ENCODE peak calls at places on chromosome 15, in six cellular contexts. D is GM23248, W is PC-3, G is GM23338, K is hepatocyte, S is HCT116. R is an unnamed sample.

GRCh38 chr15:77625376-77625775 is 7.3 kb downstream of the LINGO1 start:
- DNase-seq in D (no peak), W (no peak), G (no peak), K (no peak), S (no peak), R (no peak)

GRCh38 chr15:99755692-99756409 is 22.6 kb upstream of the LYSMD4 start:
- DNase-seq in D (peak), W (peak), G (peak), K (peak), S (peak), R (peak)

GRCh38 chr15:70195808-70196304 is 98.1 kb upstream of the TLE3 start:
- DNase-seq in D (peak), W (peak), G (no peak), K (peak), S (no peak), R (no peak)

GRCh38 chr15:77589839-77590238 is 42.9 kb downstream of the LINGO1 start:
- DNase-seq in D (no peak), W (no peak), G (no peak), K (no peak), S (no peak), R (no peak)

GRCh38 chr15:59200560-59200959 is 6.1 kb upstream of the LDHAL6B start:
- DNase-seq in D (no peak), W (peak), G (no peak), K (no peak), S (no peak), R (no peak)

GRCh38 chr15:69390575-69390974 is 23.6 kb upstream of the KIF23 start:
- DNase-seq in D (peak), W (peak), G (no peak), K (no peak), S (no peak), R (no peak)

GRCh38 chr15:93018574-93018973 is 70.4 kb downstream of the RGMA start:
- DNase-seq in D (peak), W (no peak), G (peak), K (no peak), S (no peak), R (no peak)

GRCh38 chr15:29021901-29022300 is 136.1 kb downstream of the APBA2 start:
- DNase-seq in D (peak), W (no peak), G (no peak), K (no peak), S (no peak), R (no peak)

GRCh38 chr15:89654847-89655805 is at the start of gene KIF7:
- DNase-seq in D (peak), W (peak), G (peak), K (peak), S (no peak), R (no peak)

GRCh38 chr15:101028321-101028720 is 109.2 kb downstream of the LRRK1 start:
- DNase-seq in D (no peak), W (no peak), G (no peak), K (no peak), S (no peak), R (no peak)

GRCh38 chr15:58608129-58608590 is 141.3 kb downstream of the ADAM10 start:
- DNase-seq in D (peak), W (no peak), G (no peak), K (no peak), S (no peak), R (no peak)

GRCh38 chr15:63597033-63597790 is at the start of gene FBXL22:
- DNase-seq in D (peak), W (no peak), G (peak), K (peak), S (no peak), R (no peak)

GRCh38 chr15:26106556-26106955 is 243.4 kb upstream of the ATP10A start:
- DNase-seq in D (no peak), W (no peak), G (no peak), K (no peak), S (no peak), R (no peak)

GRCh38 chr15:94487635-94488034 is 256.3 kb downstream of the MCTP2 start:
- DNase-seq in D (no peak), W (no peak), G (no peak), K (no peak), S (no peak), R (no peak)

GRCh38 chr15:73994912-73995622 is 551 bp downstream of the PML start:
- DNase-seq in D (peak), W (no peak), G (peak), K (no peak), S (no peak), R (peak)

GRCh38 chr15:100732359-100733055 is 130.1 kb downstream of the ASB7 start:
- DNase-seq in D (peak), W (peak), G (no peak), K (no peak), S (no peak), R (no peak)

GRCh38 chr15:57053470-57053869 is 135.0 kb downstream of the TCF12 start:
- DNase-seq in D (no peak), W (no peak), G (no peak), K (no peak), S (no peak), R (no peak)

GRCh38 chr15:70636540-70637165 is 126.7 kb downstream of the UACA start:
- DNase-seq in D (peak), W (peak), G (peak), K (peak), S (peak), R (no peak)

GRCh38 chr15:61131598-61131954 is 97.5 kb downstream of the RORA start:
- DNase-seq in D (peak), W (no peak), G (no peak), K (no peak), S (no peak), R (no peak)

GRCh38 chr15:57373251-57373881 is 2.9 kb upstream of the CGNL1 start:
- DNase-seq in D (no peak), W (no peak), G (no peak), K (no peak), S (no peak), R (no peak)

DNA sequence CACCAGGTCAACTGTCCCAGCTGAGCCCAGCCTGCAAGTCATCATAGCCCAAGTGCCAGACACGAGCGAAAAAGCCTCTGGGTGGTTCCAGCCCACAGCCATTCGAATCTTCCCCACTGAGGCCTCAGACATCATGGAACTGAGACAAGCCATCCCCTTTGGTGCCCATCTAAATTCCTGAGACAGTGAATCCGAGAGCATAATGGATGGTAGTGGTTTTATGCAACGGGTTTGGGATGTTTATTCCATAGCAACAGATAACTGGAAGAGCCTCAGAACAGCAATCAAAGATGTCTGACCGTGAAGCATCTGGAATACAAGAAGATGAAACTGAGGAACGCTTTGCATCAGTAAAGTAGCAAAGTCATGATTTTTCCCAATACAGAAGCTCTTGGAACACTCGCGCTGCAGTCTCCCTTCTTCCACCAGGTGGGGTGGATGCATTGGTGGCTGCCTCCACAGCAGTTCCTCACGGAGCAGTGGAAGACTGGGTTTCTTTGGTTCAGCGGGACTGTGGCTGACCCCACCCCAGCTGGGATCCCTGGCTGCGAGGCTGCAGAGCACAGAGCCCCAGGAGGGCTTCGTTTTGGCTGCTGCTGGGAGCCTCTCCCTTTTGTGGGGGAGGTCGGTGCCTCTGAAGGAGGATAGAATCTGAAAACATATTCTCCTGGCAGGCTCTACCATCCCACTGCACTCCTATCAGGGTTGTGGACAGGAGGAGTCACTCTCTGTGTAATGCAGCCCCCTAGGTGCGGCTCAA is 26.4 kb upstream of the PDE8A start:
- DNase-seq in D (peak), W (peak), G (peak), K (peak), S (peak), R (peak)
- TF ChIP-seq EZH2phosphoT487 in D (no peak), W (no peak), G (no peak), K (no peak), S (no peak), R (no peak)

DNA sequence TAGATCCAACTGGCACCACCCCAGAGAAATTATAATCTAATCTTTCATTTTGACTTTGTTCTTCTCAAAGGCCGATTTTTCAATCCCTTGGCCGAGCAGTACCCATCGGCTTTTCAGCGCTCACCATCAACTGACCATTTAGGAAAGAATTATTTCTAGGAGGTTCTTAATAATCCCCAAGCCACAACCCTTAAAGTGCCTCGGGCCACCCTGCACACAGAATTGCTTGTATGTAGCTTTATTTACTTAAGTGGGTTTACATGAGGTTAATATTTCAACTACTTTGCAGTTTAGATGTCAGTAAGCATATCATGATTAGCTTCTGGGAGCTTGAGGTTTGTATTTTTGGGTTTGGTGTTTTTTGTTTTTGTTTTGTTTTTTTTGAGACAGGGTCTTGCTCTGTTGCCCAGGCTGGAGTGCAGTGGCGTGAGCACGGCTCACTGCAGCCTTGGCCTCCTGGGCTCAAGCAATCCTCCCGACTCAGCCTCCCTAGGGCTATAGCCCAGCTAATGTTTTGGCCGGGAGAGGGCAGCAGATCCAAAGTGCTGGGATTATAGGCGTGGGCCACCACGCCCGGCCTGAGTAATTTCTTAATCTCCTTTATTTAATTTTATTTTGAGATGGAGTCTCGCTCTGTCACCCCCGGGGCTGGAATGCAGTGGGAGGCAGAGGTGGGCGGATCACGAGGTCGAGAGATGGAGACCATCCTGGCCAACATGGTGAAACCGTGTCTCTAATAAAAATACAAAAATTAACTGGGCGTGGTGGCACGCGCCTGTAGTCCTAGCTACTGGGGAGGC is 801 bp upstream of the CDAN1 start:
- DNase-seq in D (peak), W (peak), G (no peak), K (no peak), S (peak), R (no peak)
- TF ChIP-seq EZH2phosphoT487 in D (no peak), W (no peak), G (no peak), K (no peak), S (no peak), R (no peak)

GRCh38 chr15:42994546-42994945 is 74.0 kb upstream of the TTBK2 start:
- DNase-seq in D (peak), W (peak), G (no peak), K (no peak), S (no peak), R (no peak)
- TF ChIP-seq EZH2phosphoT487 in D (no peak), W (no peak), G (no peak), K (no peak), S (no peak), R (no peak)

DNA sequence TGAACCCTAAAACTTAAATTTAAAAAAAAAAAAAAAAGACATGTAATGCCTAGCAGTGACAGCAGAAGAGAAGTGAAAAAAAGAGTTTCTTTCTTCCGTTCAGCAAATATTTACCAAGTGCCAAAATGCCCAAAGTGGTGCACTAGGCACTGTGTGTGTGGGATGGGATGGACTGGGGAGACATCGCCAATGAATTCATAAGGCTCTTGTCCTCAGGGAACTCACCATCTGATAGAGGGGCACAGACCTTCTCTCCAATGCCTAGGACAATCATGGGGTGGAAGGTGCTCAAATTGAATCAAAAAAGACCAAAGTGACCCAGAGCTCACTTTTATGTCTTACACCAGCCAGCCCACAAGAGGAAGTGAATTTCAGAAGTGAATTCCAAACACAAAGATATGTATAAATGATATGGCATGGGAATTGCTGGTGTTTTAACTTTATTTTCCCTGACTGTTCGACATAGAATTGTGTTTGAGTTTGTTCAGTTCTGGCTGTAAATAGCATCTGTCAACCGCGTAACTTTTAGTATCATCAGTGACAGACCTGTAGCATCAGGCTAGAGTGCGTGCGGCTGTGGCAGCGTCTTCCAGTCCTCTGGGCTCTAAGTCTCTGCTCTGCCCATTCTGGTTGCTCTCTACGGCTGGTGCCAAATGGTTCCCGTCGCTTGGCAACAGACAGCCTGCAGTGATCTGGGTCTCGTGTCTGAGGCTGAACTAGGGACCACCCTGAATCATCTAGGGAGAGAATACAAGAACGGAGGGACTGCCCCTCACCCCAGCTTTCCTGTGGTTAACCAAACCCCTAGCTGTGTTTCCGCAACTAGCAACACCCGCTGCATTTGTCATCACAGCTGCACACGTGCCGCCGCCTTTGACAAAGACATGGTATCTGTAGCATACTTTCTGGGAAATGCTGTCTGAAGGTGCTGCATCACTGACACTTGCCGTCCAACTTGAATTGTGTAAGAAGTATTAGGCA is 154.0 kb upstream of the THBS1 start:
- DNase-seq in D (peak), W (no peak), G (no peak), K (peak), S (no peak), R (no peak)
- TF ChIP-seq EZH2phosphoT487 in D (no peak), W (no peak), G (no peak), K (no peak), S (no peak), R (no peak)

GRCh38 chr15:44300567-44300966 is 12.0 kb downstream of the GOLM2 start:
- DNase-seq in D (no peak), W (no peak), G (no peak), K (no peak), S (no peak), R (peak)

GRCh38 chr15:44298878-44299277 is 10.4 kb downstream of the GOLM2 start:
- DNase-seq in D (peak), W (peak), G (peak), K (no peak), S (peak), R (peak)

GRCh38 chr15:44295909-44296420 is 7.4 kb downstream of the GOLM2 start:
- DNase-seq in D (no peak), W (no peak), G (no peak), K (no peak), S (no peak), R (no peak)

GRCh38 chr15:44299997-44300396 is 11.5 kb downstream of the GOLM2 start:
- DNase-seq in D (no peak), W (no peak), G (no peak), K (no peak), S (no peak), R (no peak)

GRCh38 chr15:44296625-44297524 is 8.4 kb downstream of the GOLM2 start:
- DNase-seq in D (peak), W (peak), G (peak), K (peak), S (peak), R (no peak)
- TF ChIP-seq EZH2phosphoT487 in D (no peak), W (no peak), G (no peak), K (no peak), S (no peak), R (no peak)

R was measured in OCI-LY7.